ENCODE peak calls at places on chromosomes 12 and 14, in seven cellular contexts. K is PC-9; Z is tibial artery; D is ovary; P is GM23248; M is HCT116; F is CD4-positive, alpha-beta memory T cell. T is an unnamed sample.

GRCh38 chr12:8452976-8453616 is 2.7 kb upstream of the CLEC6A start:
- DNase-seq in K (no peak), Z (no peak), D (no peak), P (no peak), M (no peak), F (no peak), T (no peak)

GRCh38 chr14:35877276-35877675 is 51.1 kb downstream of the BRMS1L start:
- DNase-seq in K (peak; percentile 74), Z (no peak), D (no peak), P (no peak), M (no peak), F (no peak), T (no peak)

GRCh38 chr14:56170028-56170427 is 51.8 kb downstream of the PELI2 start:
- DNase-seq in K (no peak), Z (no peak), D (no peak), P (no peak), M (no peak), F (no peak), T (no peak)

GRCh38 chr14:101819251-101819990 is 57.9 kb downstream of the PPP2R5C start:
- DNase-seq in K (no peak), Z (no peak), D (no peak), P (no peak), M (no peak), F (peak; percentile 94), T (no peak)

GRCh38 chr12:57840701-57841100 is 5.8 kb downstream of the CTDSP2 start:
- DNase-seq in K (no peak), Z (no peak), D (no peak), P (peak; percentile 50), M (no peak), F (no peak), T (peak; percentile 59)

GRCh38 chr12:13195848-13196301 is 651 bp upstream of the EMP1 start:
- DNase-seq in K (no peak), Z (no peak), D (no peak), P (peak; percentile 82), M (no peak), F (no peak), T (no peak)

GRCh38 chr12:93740721-93741120 is 63.5 kb downstream of the CRADD start:
- DNase-seq in K (no peak), Z (no peak), D (no peak), P (peak; percentile 73), M (no peak), F (no peak), T (no peak)

GRCh38 chr12:97299867-97300266 is 162.7 kb upstream of the RMST start:
- DNase-seq in K (no peak), Z (no peak), D (no peak), P (no peak), M (no peak), F (no peak), T (no peak)

GRCh38 chr14:91058017-91058675 is 2.3 kb downstream of the RPS6KA5 start:
- DNase-seq in K (peak; percentile 58), Z (no peak), D (no peak), P (peak; percentile 43), M (no peak), F (no peak), T (no peak)

GRCh38 chr12:4220489-4220888 is 53.1 kb upstream of the CCND2 start:
- DNase-seq in K (no peak), Z (no peak), D (no peak), P (no peak), M (no peak), F (no peak), T (peak; percentile 9)

GRCh38 chr14:97975960-97976359 is 1178.8 kb downstream of the VRK1 start:
- DNase-seq in K (no peak), Z (no peak), D (no peak), P (no peak), M (no peak), F (no peak), T (no peak)

GRCh38 chr12:12178545-12178944 is 88.3 kb downstream of the LRP6 start:
- DNase-seq in K (no peak), Z (no peak), D (no peak), P (no peak), M (no peak), F (no peak), T (no peak)

GRCh38 chr14:105859717-105860614 is 333.6 kb downstream of the TMEM121 start:
- DNase-seq in K (no peak), Z (no peak), D (peak; percentile 3), P (no peak), M (no peak), F (peak; percentile 39), T (no peak)

GRCh38 chr14:50792058-50792477 is 38.9 kb downstream of the NIN start:
- DNase-seq in K (no peak), Z (no peak), D (no peak), P (no peak), M (no peak), F (no peak), T (no peak)

GRCh38 chr12:104852102-104852501 is 106.0 kb downstream of the SLC41A2 start:
- DNase-seq in K (no peak), Z (no peak), D (no peak), P (no peak), M (no peak), F (no peak), T (no peak)

GRCh38 chr12:57853864-57854556 is 7.5 kb upstream of the CTDSP2 start:
- DNase-seq in K (no peak), Z (no peak), D (no peak), P (no peak), M (no peak), F (no peak), T (no peak)

GRCh38 chr12:110010853-110011835 is 11.9 kb downstream of the ANKRD13A start:
- DNase-seq in K (no peak), Z (no peak), D (no peak), P (no peak), M (no peak), F (peak; percentile 46), T (peak; percentile 43)

GRCh38 chr12:44889162-44889561 is 13.0 kb upstream of the NELL2 start:
- DNase-seq in K (no peak), Z (no peak), D (no peak), P (no peak), M (no peak), F (no peak), T (no peak)

GRCh38 chr12:12266389-12266872 is 413 bp downstream of the LRP6 start:
- DNase-seq in K (peak; percentile 37), Z (peak; percentile 67), D (no peak), P (peak; percentile 51), M (no peak), F (no peak), T (peak; percentile 59)

DNA sequence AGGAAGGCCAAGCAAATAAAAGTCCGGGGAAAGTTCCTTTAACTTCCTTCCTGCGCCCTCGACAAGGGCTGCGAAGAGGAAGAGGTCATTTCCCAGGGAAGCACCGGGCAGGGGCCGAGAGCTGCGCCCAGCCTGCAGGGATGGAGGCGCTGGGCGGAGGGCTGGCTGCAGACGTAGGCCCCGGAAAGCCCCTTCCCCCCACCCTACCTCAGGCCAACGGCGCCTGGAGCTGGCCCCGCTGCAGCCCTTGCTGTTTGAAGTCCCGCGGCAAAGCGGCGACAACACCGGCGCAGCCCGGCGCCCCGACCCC is 65.0 kb upstream of the PTGR2 start:
- DNase-seq in K (no peak), Z (no peak), D (no peak), P (peak; percentile 56), M (no peak), F (no peak), T (peak; percentile 47)
- H3K4me1 ChIP-seq in K (peaks cover 38% of the 10 kb centered on the region), Z (peaks cover 81% of the 10 kb centered on the region), D (peaks cover 34% of the 10 kb centered on the region), P (peaks cover 46% of the 10 kb centered on the region), M (peaks cover 22% of the 10 kb centered on the region), F (peaks cover 62% of the 10 kb centered on the region), T (peaks cover 73% of the 10 kb centered on the region)

GRCh38 chr14:67516679-67517078 is 16.4 kb upstream of the PLEKHH1 start:
- DNase-seq in K (no peak), Z (no peak), D (no peak), P (no peak), M (no peak), F (no peak), T (no peak)

GRCh38 chr14:67519406-67519805 is 13.7 kb upstream of the PLEKHH1 start:
- DNase-seq in K (no peak), Z (no peak), D (no peak), P (no peak), M (no peak), F (no peak), T (no peak)

GRCh38 chr14:67514650-67515385 is 18.3 kb upstream of the PLEKHH1 start:
- DNase-seq in K (no peak), Z (peak; percentile 66), D (peak; percentile 49), P (peak; percentile 76), M (no peak), F (peak; percentile 55), T (peak; percentile 66)

GRCh38 chr14:67515386-67516079 is 17.6 kb upstream of the PLEKHH1 start:
- DNase-seq in K (no peak), Z (peak; percentile 63), D (no peak), P (peak; percentile 53), M (no peak), F (peak; percentile 52), T (no peak)

GRCh38 chr14:67517083-67517482 is 16.0 kb upstream of the PLEKHH1 start:
- DNase-seq in K (no peak), Z (no peak), D (peak; percentile 23), P (peak; percentile 67), M (no peak), F (no peak), T (peak; percentile 72)
- H3K27me3 ChIP-seq in K (peaks cover 43% of the 10 kb centered on the region), Z (peaks cover 17% of the 10 kb centered on the region), D (no peaks in the 10 kb centered on the region), P (peaks cover 59% of the 10 kb centered on the region), M (peaks cover 9% of the 10 kb centered on the region), F (peaks cover under 1% of the 10 kb centered on the region), T (no peaks in the 10 kb centered on the region)

GRCh38 chr14:100652739-100653138 is 65.5 kb upstream of the BEGAIN start:
- DNase-seq in K (no peak), Z (no peak), D (no peak), P (no peak), M (no peak), F (no peak), T (no peak)

GRCh38 chr14:100651999-100652508 is 64.8 kb upstream of the BEGAIN start:
- DNase-seq in K (no peak), Z (no peak), D (no peak), P (peak; percentile 49), M (no peak), F (no peak), T (peak; percentile 68)

GRCh38 chr14:100654025-100654813 is 67.0 kb upstream of the BEGAIN start:
- DNase-seq in K (no peak), Z (no peak), D (no peak), P (no peak), M (no peak), F (no peak), T (no peak)

GRCh38 chr14:100654814-100655795 is 67.9 kb upstream of the BEGAIN start:
- DNase-seq in K (no peak), Z (no peak), D (no peak), P (peak; percentile 51), M (no peak), F (peak; percentile 41), T (peak; percentile 66)

GRCh38 chr14:100653409-100653808 is 66.2 kb upstream of the BEGAIN start:
- DNase-seq in K (no peak), Z (no peak), D (no peak), P (no peak), M (no peak), F (peak; percentile 30), T (no peak)
- H3K4me1 ChIP-seq in K (no peaks in the 10 kb centered on the region), Z (peaks cover 5% of the 10 kb centered on the region), D (no peaks in the 10 kb centered on the region), P (peaks cover 6% of the 10 kb centered on the region), M (peaks cover 3% of the 10 kb centered on the region), F (peaks cover 14% of the 10 kb centered on the region), T (peaks cover 2% of the 10 kb centered on the region)

DNA sequence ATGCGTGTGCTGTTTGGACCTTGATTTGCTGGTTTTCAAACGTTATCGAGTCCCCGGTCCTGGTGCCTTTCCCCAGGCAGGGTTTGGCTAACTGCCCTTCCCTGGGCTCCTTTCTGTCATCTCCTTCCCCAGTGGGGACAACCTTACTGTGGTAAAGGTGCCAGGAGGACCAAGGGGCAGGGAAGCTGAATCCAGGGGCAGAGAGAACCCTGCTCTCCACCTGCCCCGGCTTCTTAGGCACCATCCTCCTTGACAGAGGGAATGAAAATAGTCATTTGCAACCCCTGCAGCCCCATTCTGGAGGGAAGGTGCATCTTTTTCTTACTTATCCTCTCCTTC is 5.0 kb downstream of the CEBPE start:
- DNase-seq in K (no peak), Z (peak; percentile 46), D (no peak), P (no peak), M (no peak), F (no peak), T (no peak)
- H3K27me3 ChIP-seq in K (no peaks in the 10 kb centered on the region), Z (peaks cover 36% of the 10 kb centered on the region), D (no peaks in the 10 kb centered on the region), P (no peaks in the 10 kb centered on the region), M (peaks cover 20% of the 10 kb centered on the region), F (no peaks in the 10 kb centered on the region), T (no peaks in the 10 kb centered on the region)